ENCODE peak calls at places on chromosome 19, in five cellular contexts. Y is heart right ventricle; G is CD8-positive, alpha-beta memory T cell; F is caudate nucleus; V is aorta. A is an unnamed sample.

GRCh38 chr19:56838930-56839664 is 1.4 kb downstream of the PEG3 start:
- DNase-seq in V (peak), F (peak), Y (peak), G (no peak), A (peak)

GRCh38 chr19:13884726-13885591 is 8.0 kb downstream of the NANOS3 start:
- DNase-seq in F (no peak), V (no peak), Y (no peak), G (no peak), A (peak)

GRCh38 chr19:45186509-45187334 is 8.1 kb downstream of the BLOC1S3 start:
- DNase-seq in G (no peak), F (no peak), Y (no peak), V (no peak), A (no peak)

GRCh38 chr19:17538684-17539287 is 16.7 kb upstream of the COLGALT1 start:
- DNase-seq in G (no peak), V (no peak), Y (no peak), F (no peak), A (no peak)

GRCh38 chr19:33323093-33323820 is 20.9 kb upstream of the CEBPA start:
- DNase-seq in G (no peak), F (no peak), V (no peak), Y (no peak), A (no peak)

GRCh38 chr19:15538774-15539173 is 30.4 kb downstream of the CYP4F22 start:
- DNase-seq in V (no peak), G (no peak), Y (no peak), F (no peak), A (no peak)

GRCh38 chr19:8042900-8043299 is 9.7 kb upstream of the CCL25 start:
- DNase-seq in F (no peak), V (no peak), G (no peak), Y (no peak), A (no peak)

GRCh38 chr19:43315851-43316250 is 37.6 kb upstream of the CD177 start:
- DNase-seq in Y (no peak), G (no peak), V (no peak), F (no peak), A (no peak)

GRCh38 chr19:13629687-13630357 is 123.5 kb upstream of the CACNA1A start:
- DNase-seq in G (no peak), Y (no peak), F (no peak), V (no peak), A (no peak)

GRCh38 chr19:12886943-12887747 is at the start of gene KLF1:
- DNase-seq in Y (no peak), G (no peak), F (no peak), V (no peak), A (no peak)

GRCh38 chr19:7868671-7869452 is 5.3 kb downstream of the PRR36 start:
- DNase-seq in G (peak), V (peak), F (peak), Y (peak), A (peak)

GRCh38 chr19:32914879-32915278 is 45.3 kb upstream of the SLC7A9 start:
- DNase-seq in V (no peak), G (no peak), Y (no peak), F (no peak), A (no peak)

GRCh38 chr19:8473652-8474476 is 28.6 kb downstream of the PRAM1 start:
- DNase-seq in F (no peak), V (no peak), Y (no peak), G (no peak), A (no peak)

GRCh38 chr19:34480971-34481821 is at the start of gene WTIP:
- DNase-seq in V (peak), F (no peak), Y (peak), G (no peak), A (peak)

GRCh38 chr19:16463991-16464575 is 7.7 kb downstream of the EPS15L1 start:
- DNase-seq in V (no peak), Y (no peak), G (no peak), F (no peak), A (no peak)

GRCh38 chr19:13765395-13766094 is 1.2 kb downstream of the MRI1 start:
- DNase-seq in V (no peak), F (no peak), Y (no peak), G (no peak), A (no peak)

GRCh38 chr19:32935629-32936028 is 36.1 kb downstream of the CEP89 start:
- DNase-seq in G (no peak), Y (no peak), F (no peak), V (no peak), A (no peak)

GRCh38 chr19:14135985-14136508 is 342 bp downstream of the ASF1B start:
- DNase-seq in F (no peak), G (no peak), Y (no peak), V (no peak), A (no peak)

GRCh38 chr19:38733493-38734175 is 10.6 kb downstream of the CAPN12 start:
- DNase-seq in Y (no peak), F (no peak), G (no peak), V (peak), A (no peak)

GRCh38 chr19:57672466-57672865 is 3.7 kb downstream of the ZSCAN4 start:
- DNase-seq in G (no peak), Y (no peak), V (no peak), F (no peak), A (no peak)

GRCh38 chr19:35216026-35216832 is 12.3 kb downstream of the FAM187B start:
- DNase-seq in Y (no peak), V (no peak), F (no peak), G (no peak), A (no peak)

GRCh38 chr19:38409631-38410133 is 6.8 kb downstream of the FAM98C start:
- DNase-seq in G (no peak), Y (peak), F (no peak), V (no peak), A (no peak)

GRCh38 chr19:54434862-54435174 is 14.2 kb upstream of the LENG8 start:
- DNase-seq in F (peak), V (no peak), Y (no peak), G (no peak), A (no peak)

GRCh38 chr19:50261446-50261970 is 58.1 kb downstream of the MYH14 start:
- DNase-seq in Y (no peak), G (no peak), V (no peak), F (no peak), A (no peak)

GRCh38 chr19:18809149-18809978 is 18.3 kb upstream of the COMP start:
- DNase-seq in G (no peak), Y (no peak), F (no peak), V (peak), A (peak)

GRCh38 chr19:53112286-53112685 is 9.1 kb upstream of the ZNF160 start:
- DNase-seq in V (no peak), Y (no peak), G (no peak), F (no peak), A (no peak)

GRCh38 chr19:49338691-49339363 is 3.6 kb downstream of the CD37 start:
- DNase-seq in V (peak), Y (peak), G (no peak), F (peak), A (peak)

GRCh38 chr19:42606660-42607351 is 12.1 kb upstream of the CEACAM8 start:
- DNase-seq in G (peak), Y (no peak), V (no peak), F (peak), A (no peak)

GRCh38 chr19:46350758-46351159 is 3.9 kb downstream of the PPP5C start:
- DNase-seq in G (peak), Y (no peak), F (no peak), V (peak), A (no peak)

GRCh38 chr19:45276284-45276687 is 25.2 kb downstream of the MARK4 start:
- DNase-seq in V (no peak), Y (no peak), F (no peak), G (no peak), A (no peak)

GRCh38 chr19:43777163-43777700 is 3.5 kb downstream of the KCNN4 start:
- DNase-seq in V (peak), F (no peak), Y (no peak), G (no peak), A (no peak)

GRCh38 chr19:2426661-2427322 is 594 bp downstream of the TIMM13 start:
- DNase-seq in V (no peak), F (no peak), G (peak), Y (no peak), A (peak)

GRCh38 chr19:2083174-2083854 is 12.8 kb downstream of the MOB3A start:
- DNase-seq in Y (peak), G (peak), V (no peak), F (no peak), A (no peak)

GRCh38 chr19:55464669-55465068 is at the start of gene C19orf85:
- DNase-seq in V (no peak), F (no peak), G (no peak), Y (no peak), A (no peak)
- H3K27ac ChIP-seq in V (no peak), F (no peak), G (no peak), Y (no peak), A (no peak)

GRCh38 chr19:11018179-11018578 is 57.3 kb downstream of the SMARCA4 start:
- DNase-seq in G (no peak), Y (no peak), F (no peak), V (no peak), A (no peak)
- H3K27ac ChIP-seq in G (no peak), Y (no peak), F (no peak), V (no peak), A (peak)

DNA sequence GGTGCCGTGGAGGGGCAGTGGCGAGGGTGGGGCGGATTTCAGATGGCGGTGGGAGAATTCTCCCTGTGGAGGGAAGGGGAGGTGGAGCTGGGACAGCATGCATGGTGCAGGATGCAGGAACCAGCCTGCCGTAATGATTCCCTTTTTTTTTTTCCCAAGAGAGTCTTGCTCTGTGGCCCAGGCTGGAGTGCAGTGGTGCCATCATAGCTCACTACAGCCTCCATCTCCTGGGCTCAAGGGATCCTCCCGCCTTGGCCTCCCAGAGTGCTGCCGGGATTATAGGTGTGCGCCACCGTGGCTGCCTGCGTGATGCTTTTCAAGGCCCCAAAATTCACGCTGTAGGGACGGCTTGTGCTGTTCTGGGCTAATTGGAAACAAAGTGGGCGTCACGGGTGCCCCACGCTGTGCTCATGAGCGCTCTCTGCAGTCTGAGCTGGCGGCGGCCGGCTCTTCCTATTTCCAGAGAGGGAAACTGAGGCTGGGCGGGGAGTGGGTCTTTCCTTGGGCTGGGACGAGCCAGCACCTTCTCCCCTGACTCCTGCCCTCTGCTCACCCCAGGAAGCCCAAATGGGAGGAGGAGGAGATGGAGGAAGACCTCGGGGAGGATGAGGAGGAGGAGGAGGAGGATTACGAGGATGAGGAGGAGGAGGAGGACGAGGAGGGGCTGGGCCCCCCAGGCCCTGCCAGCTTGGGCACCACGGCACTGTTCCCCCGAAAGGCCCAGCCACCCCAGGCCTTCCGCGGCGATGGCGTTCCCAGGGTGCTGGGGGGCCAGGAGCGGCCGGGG is 6.2 kb downstream of the ARID3A start:
- DNase-seq in F (no peak), V (no peak), Y (no peak), G (no peak), A (no peak)
- H3K27ac ChIP-seq in F (peak), V (no peak), Y (peak), G (no peak), A (no peak)

GRCh38 chr19:4911786-4912672 is 2.7 kb downstream of the UHRF1 start:
- DNase-seq in Y (peak), V (peak), F (no peak), G (peak), A (peak)
- H3K27ac ChIP-seq in Y (peak), V (peak), F (peak), G (peak), A (peak)

GRCh38 chr19:29833614-29834261 is 21.9 kb downstream of the CCNE1 start:
- DNase-seq in Y (no peak), V (no peak), F (no peak), G (no peak), A (no peak)

GRCh38 chr19:29832801-29833200 is 21.0 kb downstream of the CCNE1 start:
- DNase-seq in F (no peak), Y (no peak), V (no peak), G (no peak), A (no peak)

GRCh38 chr19:29831686-29832085 is 19.9 kb downstream of the CCNE1 start:
- DNase-seq in V (no peak), G (no peak), F (no peak), Y (no peak), A (peak)

GRCh38 chr19:29834991-29835390 is 23.2 kb downstream of the CCNE1 start:
- DNase-seq in F (no peak), Y (no peak), G (no peak), V (no peak), A (peak)

GRCh38 chr19:29831041-29831548 is 19.3 kb downstream of the CCNE1 start:
- DNase-seq in V (no peak), F (no peak), Y (no peak), G (peak), A (peak)
- H3K27ac ChIP-seq in V (no peak), F (no peak), Y (peak), G (no peak), A (no peak)

DNA sequence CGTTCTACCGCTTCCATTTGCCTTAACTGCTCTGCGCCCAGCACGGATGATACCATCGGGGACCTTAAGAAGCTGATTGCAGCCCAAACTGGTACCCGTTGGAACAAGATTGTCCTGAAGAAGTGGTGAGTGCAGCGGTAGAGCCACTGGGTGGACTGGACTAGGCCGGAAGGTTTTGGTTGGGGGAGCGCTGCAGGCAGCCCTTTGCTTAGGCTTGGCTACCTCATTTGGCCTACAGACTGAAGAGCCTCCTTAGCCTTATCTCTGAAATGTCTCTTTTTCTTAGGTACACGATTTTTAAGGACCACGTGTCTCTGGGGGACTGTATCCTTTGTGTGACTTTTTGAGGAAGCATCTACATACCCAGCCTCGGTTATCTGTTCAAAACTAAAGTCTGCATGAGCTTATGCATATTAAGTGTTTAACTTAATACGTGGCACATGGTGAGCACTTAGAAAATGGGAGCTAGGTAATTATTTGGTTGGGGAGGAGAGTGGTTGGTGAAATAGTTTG is 889 bp downstream of the UBL5 start:
- DNase-seq in F (no peak), V (no peak), G (no peak), Y (no peak), A (no peak)
- H3K27ac ChIP-seq in F (no peak), V (no peak), G (peak), Y (peak), A (no peak)

GRCh38 chr19:4552546-4552819 is 7.0 kb downstream of the SEMA6B start:
- DNase-seq in G (no peak), F (no peak), Y (no peak), V (no peak), A (no peak)
- H3K27ac ChIP-seq in G (no peak), F (no peak), Y (no peak), V (no peak), A (no peak)

A was measured in suprapubic skin.